ENCODE peak calls at places on chromosomes 7 and 10, in seven cellular contexts. G, C, H, Y, X, K and S are unnamed samples.

GRCh38 chr10:33381391-33381790 is 46.9 kb upstream of the NRP1 start:
- DNase-seq in G (no peak), C (no peak), H (no peak), Y (no peak), X (no peak), K (peak; percentile 11), S (no peak)

GRCh38 chr10:99339077-99339476 is 9.9 kb downstream of the CNNM1 start:
- DNase-seq in G (no peak), C (no peak), H (no peak), Y (no peak), X (no peak), K (peak; percentile 28), S (no peak)

GRCh38 chr7:44185729-44186128 is 3.5 kb downstream of the GCK start:
- DNase-seq in G (no peak), C (no peak), H (no peak), Y (no peak), X (no peak), K (no peak), S (no peak)

GRCh38 chr10:74863508-74863907 is 37.1 kb downstream of the KAT6B start:
- DNase-seq in G (no peak), C (peak; percentile 24), H (no peak), Y (no peak), X (no peak), K (no peak), S (no peak)

GRCh38 chr10:62047960-62048383 is 146.5 kb downstream of the ARID5B start:
- DNase-seq in G (no peak), C (peak; percentile 62), H (no peak), Y (no peak), X (no peak), K (no peak), S (peak; percentile 82)

GRCh38 chr7:2106920-2107319 is 125.8 kb downstream of the MAD1L1 start:
- DNase-seq in G (peak; percentile 52), C (no peak), H (no peak), Y (no peak), X (peak; percentile 63), K (peak; percentile 67), S (no peak)

GRCh38 chr7:16071246-16071857 is 350.0 kb downstream of the CRPPA start:
- DNase-seq in G (no peak), C (peak; percentile 80), H (peak; percentile 28), Y (no peak), X (peak; percentile 19), K (peak; percentile 67), S (peak; percentile 8)

GRCh38 chr10:114550756-114551290 is 107.3 kb downstream of the ABLIM1 start:
- DNase-seq in G (no peak), C (peak; percentile 56), H (no peak), Y (no peak), X (no peak), K (peak; percentile 47), S (no peak)

GRCh38 chr10:64619068-64619467 is 1097.9 kb downstream of the REEP3 start:
- DNase-seq in G (no peak), C (no peak), H (no peak), Y (no peak), X (no peak), K (no peak), S (no peak)

GRCh38 chr7:125504848-125505247 is 575.2 kb upstream of the POT1 start:
- DNase-seq in G (no peak), C (no peak), H (no peak), Y (no peak), X (peak; percentile 4), K (no peak), S (no peak)

GRCh38 chr7:16765436-16765859 is 11.9 kb downstream of the TSPAN13 start:
- DNase-seq in G (no peak), C (no peak), H (no peak), Y (no peak), X (no peak), K (no peak), S (no peak)

GRCh38 chr7:95545666-95546065 is 50.6 kb downstream of the PDK4 start:
- DNase-seq in G (no peak), C (no peak), H (no peak), Y (no peak), X (no peak), K (no peak), S (no peak)

GRCh38 chr10:3486346-3487065 is 298.5 kb downstream of the KLF6 start:
- DNase-seq in G (no peak), C (peak; percentile 44), H (no peak), Y (peak; percentile 74), X (peak; percentile 68), K (peak; percentile 57), S (no peak)

GRCh38 chr7:11831727-11832495 is at the start of gene THSD7A:
- DNase-seq in G (peak; percentile 18), C (peak; percentile 65), H (no peak), Y (peak; percentile 54), X (peak; percentile 90), K (peak; percentile 13), S (peak; percentile 1)

GRCh38 chr7:105003275-105003674 is 10.7 kb upstream of the KMT2E start:
- DNase-seq in G (no peak), C (peak; percentile 76), H (no peak), Y (no peak), X (no peak), K (peak; percentile 82), S (peak; percentile 75)

GRCh38 chr10:111338035-111338434 is 261.2 kb downstream of the ADRA2A start:
- DNase-seq in G (no peak), C (no peak), H (no peak), Y (no peak), X (no peak), K (no peak), S (no peak)

GRCh38 chr10:117960345-117960744 is 86.4 kb downstream of the RAB11FIP2 start:
- DNase-seq in G (no peak), C (no peak), H (no peak), Y (no peak), X (no peak), K (peak; percentile 52), S (no peak)

GRCh38 chr10:78849115-78849514 is 219.7 kb upstream of the ZMIZ1 start:
- DNase-seq in G (no peak), C (no peak), H (no peak), Y (peak; percentile 22), X (no peak), K (no peak), S (no peak)

GRCh38 chr10:5963071-5963470 is 14.3 kb downstream of the IL15RA start:
- DNase-seq in G (no peak), C (no peak), H (no peak), Y (no peak), X (no peak), K (no peak), S (no peak)

GRCh38 chr10:6333973-6334372 is 131.2 kb downstream of the PFKFB3 start:
- DNase-seq in G (no peak), C (no peak), H (no peak), Y (no peak), X (no peak), K (no peak), S (no peak)

GRCh38 chr10:7084255-7085005 is 326.4 kb downstream of the SFMBT2 start:
- DNase-seq in G (no peak), C (no peak), H (no peak), Y (no peak), X (no peak), K (peak; percentile 33), S (no peak)

GRCh38 chr7:104160375-104160774 is 47.4 kb downstream of the ORC5 start:
- DNase-seq in G (no peak), C (peak; percentile 56), H (no peak), Y (no peak), X (no peak), K (peak; percentile 42), S (no peak)

GRCh38 chr7:118802726-118803125 is 578.2 kb downstream of the ANKRD7 start:
- DNase-seq in G (no peak), C (no peak), H (no peak), Y (no peak), X (no peak), K (no peak), S (no peak)
- TF ChIP-seq CTCF in G (no peak), C (no peak), H (no peak), Y (no peak), X (no peak), K (no peak), S (no peak)

GRCh38 chr7:35261476-35262285 is 7.8 kb upstream of the TBX20 start:
- DNase-seq in G (no peak), C (no peak), H (no peak), Y (no peak), X (no peak), K (no peak), S (no peak)
- TF ChIP-seq CTCF in G (no peak), C (no peak), H (no peak), Y (no peak), X (no peak), K (no peak), S (no peak)

GRCh38 chr7:130008941-130009847 is 42.0 kb downstream of the ZC3HC1 start:
- DNase-seq in G (peak; percentile 17), C (peak; percentile 36), H (no peak), Y (peak; percentile 92), X (no peak), K (peak; percentile 62), S (no peak)

GRCh38 chr7:130009848-130010688 is 41.1 kb downstream of the ZC3HC1 start:
- DNase-seq in G (peak; percentile 56), C (peak; percentile 77), H (peak; percentile 48), Y (peak; percentile 31), X (peak; percentile 20), K (peak; percentile 89), S (peak; percentile 64)

GRCh38 chr7:130010689-130011412 is 40.3 kb downstream of the ZC3HC1 start:
- DNase-seq in G (peak; percentile 71), C (peak; percentile 95), H (peak; percentile 80), Y (peak; percentile 90), X (peak; percentile 79), K (peak; percentile 88), S (peak; percentile 97)

GRCh38 chr7:130013241-130013640 is 37.9 kb downstream of the ZC3HC1 start:
- DNase-seq in G (no peak), C (no peak), H (no peak), Y (no peak), X (no peak), K (no peak), S (no peak)
- TF ChIP-seq CTCF in G (no peak), C (no peak), H (no peak), Y (no peak), X (no peak), K (no peak), S (no peak)

DNA sequence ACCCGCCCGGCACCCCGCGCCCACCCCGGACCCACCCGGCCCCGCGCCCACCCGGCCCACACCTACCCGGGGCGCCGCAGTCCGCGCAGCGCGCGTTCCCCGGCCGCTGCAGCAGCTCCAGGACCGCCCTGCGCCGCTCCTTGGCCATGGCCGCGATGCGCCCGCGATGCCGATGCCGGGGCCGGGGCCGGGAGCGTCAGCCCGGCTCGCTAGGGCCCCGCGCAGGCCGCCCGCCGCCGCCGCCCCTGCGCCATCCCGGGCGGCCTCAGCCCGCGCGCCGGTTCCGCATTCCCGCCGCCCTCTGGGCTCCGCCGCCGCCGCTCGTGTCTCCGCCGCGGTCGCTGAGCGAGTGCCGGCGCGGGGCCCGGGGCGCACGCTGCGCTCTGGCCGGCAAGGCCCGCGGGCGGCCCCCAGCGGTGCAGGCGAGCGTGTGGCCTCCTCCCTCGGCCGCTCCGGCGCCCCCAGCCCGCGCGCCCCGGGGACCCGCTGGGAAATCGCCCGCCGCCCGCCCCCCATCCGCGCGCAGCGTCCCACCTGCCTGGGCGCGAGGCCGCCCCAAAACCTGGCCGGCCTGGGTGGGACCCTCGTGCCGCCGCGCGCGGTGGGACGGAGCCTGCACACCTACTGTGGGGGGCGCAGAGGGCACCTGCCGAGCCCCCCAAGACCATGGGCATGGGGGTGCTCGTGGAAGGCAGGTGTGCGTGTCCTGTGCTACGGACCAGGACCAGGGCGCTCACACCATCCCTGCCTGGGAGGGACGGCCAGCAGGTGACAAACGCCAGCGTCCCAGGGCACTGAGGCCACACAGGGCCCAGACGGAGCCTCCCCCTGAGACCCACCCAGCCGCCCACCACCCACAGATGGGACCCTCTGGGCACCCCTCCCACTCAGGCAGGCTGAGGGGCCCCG is at the start of gene ADAP1:
- DNase-seq in G (peak; percentile 51), C (peak; percentile 53), H (no peak), Y (peak; percentile 66), X (peak; percentile 79), K (peak; percentile 47), S (peak; percentile 65)
- TF ChIP-seq CTCF in G (no peak), C (no peak), H (peak; percentile 3), Y (no peak), X (no peak), K (peak; percentile 51), S (peak; percentile 33)